ENCODE peak calls at places on chromosomes 1 and 21, in six cellular contexts. W, N, L, E, A and X are unnamed samples.

GRCh38 chr1:21703318-21703963 is 34.3 kb upstream of the RAP1GAP start:
- DNase-seq in W (peak; percentile 88), N (no peak), L (no peak), E (peak; percentile 25), A (peak; percentile 62), X (no peak)

GRCh38 chr1:39317111-39317510 is 112.6 kb downstream of the MACF1 start:
- DNase-seq in W (peak; percentile 10), N (no peak), L (no peak), E (no peak), A (no peak), X (no peak)

GRCh38 chr1:58575831-58576726 is 973 bp downstream of the TACSTD2 start:
- DNase-seq in W (no peak), N (no peak), L (no peak), E (no peak), A (no peak), X (no peak)

GRCh38 chr1:228848406-228848805 is 113.1 kb downstream of the RHOU start:
- DNase-seq in W (no peak), N (peak; percentile 37), L (no peak), E (no peak), A (no peak), X (no peak)

GRCh38 chr1:115098979-115099692 is 9.8 kb upstream of the TSPAN2 start:
- DNase-seq in W (peak; percentile 26), N (no peak), L (no peak), E (peak; percentile 19), A (no peak), X (no peak)

GRCh38 chr1:168386492-168386891 is 105.8 kb downstream of the TBX19 start:
- DNase-seq in W (no peak), N (no peak), L (no peak), E (no peak), A (no peak), X (no peak)

GRCh38 chr1:81151300-81151699 is 649.4 kb upstream of the ADGRL2 start:
- DNase-seq in W (peak; percentile 62), N (no peak), L (no peak), E (no peak), A (no peak), X (no peak)

GRCh38 chr1:51295926-51296325 is 34.4 kb downstream of the TTC39A start:
- DNase-seq in W (no peak), N (no peak), L (peak; percentile 49), E (no peak), A (no peak), X (no peak)

GRCh38 chr21:44966135-44967081 is 26.6 kb downstream of the SLX9 start:
- DNase-seq in W (no peak), N (no peak), L (no peak), E (no peak), A (no peak), X (no peak)

GRCh38 chr1:82449671-82450070 is 648.9 kb downstream of the ADGRL2 start:
- DNase-seq in W (no peak), N (no peak), L (no peak), E (peak; percentile 9), A (peak; percentile 7), X (no peak)

GRCh38 chr21:30269803-30270530 is 12.8 kb downstream of the KRTAP24-1 start:
- DNase-seq in W (no peak), N (no peak), L (no peak), E (no peak), A (no peak), X (no peak)

GRCh38 chr1:94298861-94299260 is 61.5 kb upstream of the ARHGAP29 start:
- DNase-seq in W (no peak), N (no peak), L (no peak), E (no peak), A (peak; percentile 56), X (no peak)

GRCh38 chr1:68431076-68431475 is 18.7 kb downstream of the RPE65 start:
- DNase-seq in W (no peak), N (no peak), L (no peak), E (no peak), A (no peak), X (no peak)

GRCh38 chr1:228830954-228831481 is 95.7 kb downstream of the RHOU start:
- DNase-seq in W (peak; percentile 65), N (no peak), L (no peak), E (peak; percentile 58), A (peak; percentile 74), X (no peak)

GRCh38 chr1:32464191-32464715 is 619 bp upstream of the ZBTB8B start:
- DNase-seq in W (peak; percentile 4), N (no peak), L (peak; percentile 36), E (no peak), A (no peak), X (peak; percentile 35)

GRCh38 chr1:81936838-81937237 is 136.1 kb downstream of the ADGRL2 start:
- DNase-seq in W (no peak), N (no peak), L (no peak), E (no peak), A (no peak), X (no peak)

GRCh38 chr1:25062621-25063255 is 132.7 kb upstream of the RUNX3 start:
- DNase-seq in W (no peak), N (no peak), L (no peak), E (no peak), A (no peak), X (no peak)

GRCh38 chr1:199302554-199302953 is 663.7 kb downstream of the PTPRC start:
- DNase-seq in W (peak; percentile 19), N (no peak), L (no peak), E (no peak), A (peak; percentile 31), X (no peak)

GRCh38 chr1:177021741-177022140 is 142.8 kb downstream of the ASTN1 start:
- DNase-seq in W (no peak), N (no peak), L (no peak), E (no peak), A (no peak), X (no peak)

GRCh38 chr1:21903638-21904474 is 33.3 kb downstream of the HSPG2 start:
- DNase-seq in W (no peak), N (no peak), L (no peak), E (no peak), A (no peak), X (no peak)

GRCh38 chr21:29240136-29240535 is 58.6 kb upstream of the BACH1 start:
- DNase-seq in W (no peak), N (no peak), L (no peak), E (no peak), A (no peak), X (no peak)

GRCh38 chr1:59230622-59231021 is 66.3 kb upstream of the FGGY start:
- DNase-seq in W (no peak), N (no peak), L (no peak), E (no peak), A (no peak), X (no peak)

GRCh38 chr1:52613611-52614373 is 11.6 kb downstream of the GPX7 start:
- DNase-seq in W (no peak), N (no peak), L (no peak), E (no peak), A (no peak), X (no peak)

GRCh38 chr1:190084552-190084951 is 393.1 kb downstream of the BRINP3 start:
- DNase-seq in W (no peak), N (peak; percentile 86), L (peak; percentile 87), E (peak; percentile 9), A (no peak), X (no peak)

GRCh38 chr1:116772648-116773045 is 18.4 kb downstream of the CD2 start:
- DNase-seq in W (no peak), N (no peak), L (no peak), E (no peak), A (peak; percentile 22), X (no peak)

GRCh38 chr1:205232122-205232820 is 4.5 kb downstream of the TMCC2 start:
- DNase-seq in W (no peak), N (no peak), L (no peak), E (no peak), A (no peak), X (no peak)

GRCh38 chr1:198462365-198463025 is 78.0 kb downstream of the ATP6V1G3 start:
- DNase-seq in W (peak; percentile 55), N (no peak), L (no peak), E (peak; percentile 38), A (no peak), X (no peak)

GRCh38 chr1:81305997-81306452 is 494.7 kb upstream of the ADGRL2 start:
- DNase-seq in W (peak; percentile 54), N (peak; percentile 49), L (no peak), E (peak; percentile 14), A (peak; percentile 85), X (peak; percentile 45)

GRCh38 chr1:172141351-172142000 is 279.0 kb upstream of the C1orf105 start:
- DNase-seq in W (no peak), N (no peak), L (no peak), E (no peak), A (peak; percentile 41), X (no peak)

DNA sequence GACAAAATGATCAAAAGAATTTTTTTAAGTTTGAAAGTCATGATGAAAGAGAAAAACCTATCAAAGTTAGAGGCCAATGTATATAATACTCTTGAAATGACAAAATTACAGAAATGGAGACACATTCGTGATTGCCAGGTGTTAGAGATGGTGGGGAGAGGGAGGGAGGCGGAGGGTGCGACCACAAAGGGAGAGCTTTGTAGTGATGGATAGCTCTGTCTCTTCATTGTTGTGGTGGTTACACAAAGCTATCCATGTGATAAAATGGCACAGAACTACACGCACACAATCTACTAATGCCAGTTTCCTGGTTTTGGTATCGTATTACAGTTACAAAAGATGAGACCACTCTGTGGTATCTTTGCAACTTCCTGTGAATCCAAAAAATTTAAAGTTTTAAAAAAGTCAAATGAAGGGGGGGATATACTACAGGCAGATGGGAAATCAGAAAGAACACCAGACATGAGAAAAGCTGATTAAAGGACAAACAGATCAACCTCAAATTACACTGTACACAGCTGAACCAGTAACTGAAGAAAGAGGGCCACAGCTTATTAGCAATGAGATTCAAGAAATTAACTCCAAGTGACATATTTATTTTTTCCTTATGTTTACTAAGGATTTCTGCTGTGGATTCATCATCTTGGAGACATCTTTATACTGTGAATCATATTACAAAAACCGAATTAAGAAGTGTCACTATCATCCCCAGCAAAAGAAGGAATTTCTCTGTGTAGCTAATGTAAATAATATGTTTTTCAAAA is 199.1 kb downstream of the SLC45A1 start:
- DNase-seq in W (peak; percentile 44), N (no peak), L (no peak), E (no peak), A (no peak), X (no peak)
- H3K9ac ChIP-seq in W (no peak overlapping the region), N (no peak overlapping the region), L (no peak overlapping the region), E (no peak overlapping the region), A (peak overlapping the region; percentile 75), X (no peak overlapping the region)

DNA sequence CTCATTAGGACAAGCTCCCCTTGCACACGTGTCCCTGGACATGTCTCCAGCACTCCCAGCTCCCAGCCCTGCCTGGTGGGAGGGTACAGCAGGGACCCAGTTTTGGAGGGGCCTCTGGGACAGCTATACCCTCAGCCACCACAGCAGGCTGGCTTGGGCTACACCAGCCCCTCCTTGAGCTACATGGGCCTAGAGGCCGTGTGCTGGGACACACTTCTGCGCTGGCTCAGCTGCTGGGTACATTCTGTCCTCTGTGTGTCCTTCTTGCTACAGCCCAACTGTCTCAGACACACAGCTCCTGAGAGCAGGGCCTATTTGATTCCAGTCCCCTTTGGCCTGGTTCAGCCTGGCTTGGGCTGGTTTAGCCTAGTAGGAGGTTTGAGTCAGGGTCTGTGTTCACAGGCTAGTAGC is 26.7 kb downstream of the DMAP1 start:
- DNase-seq in W (no peak), N (no peak), L (no peak), E (no peak), A (peak; percentile 36), X (no peak)
- H3K23ac ChIP-seq in W (peak overlapping the region; percentile 2), N (no peak overlapping the region), L (no peak overlapping the region), E (no peak overlapping the region), A (peak overlapping the region; percentile 60), X (no peak overlapping the region)

GRCh38 chr1:210310562-210310961 is 18.1 kb upstream of the HHAT start:
- DNase-seq in W (no peak), N (no peak), L (no peak), E (no peak), A (no peak), X (no peak)
- H2AFZ ChIP-seq in W (no peak overlapping the region), N (no peak overlapping the region), L (no peak overlapping the region), E (no peak overlapping the region), A (no peak overlapping the region), X (no peak overlapping the region)

GRCh38 chr1:234875953-234876814 is 252.5 kb downstream of the TOMM20 start:
- DNase-seq in W (peak; percentile 51), N (no peak), L (no peak), E (peak; percentile 43), A (peak; percentile 68), X (no peak)
- H3K9ac ChIP-seq in W (no peak overlapping the region), N (no peak overlapping the region), L (no peak overlapping the region), E (no peak overlapping the region), A (no peak overlapping the region), X (no peak overlapping the region)